ENCODE peak calls at places on chromosome 2, in ten cellular contexts. E, N, D, J, K, T, A, Z, L and O are unnamed samples.

GRCh38 chr2:64383016-64383588 is 70.9 kb upstream of the LGALSL start:
- DNase-seq in A (no peak), E (no peak), D (no peak), Z (no peak), N (no peak), L (no peak), K (peak; percentile 73), T (no peak), J (no peak), O (no peak)

GRCh38 chr2:28052691-28053090 is 162.2 kb downstream of the BABAM2 start:
- DNase-seq in D (no peak), E (peak; percentile 60), Z (no peak), A (no peak), J (no peak), T (no peak), K (no peak), L (peak; percentile 32), N (no peak), O (no peak)

GRCh38 chr2:56357655-56358295 is 174.0 kb downstream of the CCDC85A start:
- DNase-seq in T (no peak), D (no peak), J (no peak), A (no peak), E (no peak), L (peak; percentile 4), K (no peak), Z (no peak), N (no peak), O (peak; percentile 26)

GRCh38 chr2:54557211-54557600 is 101.1 kb downstream of the SPTBN1 start:
- DNase-seq in N (peak; percentile 65), K (no peak), E (no peak), T (no peak), Z (no peak), D (no peak), J (no peak), L (no peak), A (no peak), O (no peak)

GRCh38 chr2:18500333-18500732 is 60.1 kb downstream of the RDH14 start:
- DNase-seq in L (peak; percentile 89), A (no peak), T (no peak), Z (no peak), J (no peak), K (no peak), N (no peak), E (peak; percentile 90), D (no peak), O (peak; percentile 93)

GRCh38 chr2:28271231-28271913 is 121.3 kb upstream of the FOSL2 start:
- DNase-seq in E (no peak), Z (no peak), N (no peak), A (no peak), L (no peak), D (no peak), J (no peak), K (no peak), T (no peak), O (no peak)

GRCh38 chr2:144983107-144983506 is 463.2 kb upstream of the ZEB2 start:
- DNase-seq in Z (no peak), A (no peak), J (no peak), T (no peak), L (no peak), D (no peak), K (no peak), E (no peak), N (no peak), O (no peak)

GRCh38 chr2:109582928-109583895 is 30.6 kb downstream of the SEPTIN10 start:
- DNase-seq in N (no peak), J (no peak), D (no peak), A (no peak), K (no peak), T (no peak), Z (no peak), L (peak; percentile 3), E (peak; percentile 53), O (no peak)

GRCh38 chr2:216477283-216478035 is 21.2 kb upstream of the RPL37A start:
- DNase-seq in A (no peak), L (peak; percentile 16), D (no peak), J (no peak), N (no peak), E (no peak), K (no peak), T (no peak), Z (no peak), O (no peak)

GRCh38 chr2:121886059-121886458 is 130.6 kb downstream of the TSN start:
- DNase-seq in E (no peak), T (no peak), N (no peak), A (no peak), K (no peak), Z (no peak), L (no peak), D (no peak), J (no peak), O (no peak)
- H3K4me3 ChIP-seq in E (no peak overlapping the region), T (no peak overlapping the region), N (no peak overlapping the region), A (no peak overlapping the region), K (no peak overlapping the region), Z (no peak overlapping the region), L (no peak overlapping the region), D (no peak overlapping the region), J (no peak overlapping the region), O (no peak overlapping the region)

DNA sequence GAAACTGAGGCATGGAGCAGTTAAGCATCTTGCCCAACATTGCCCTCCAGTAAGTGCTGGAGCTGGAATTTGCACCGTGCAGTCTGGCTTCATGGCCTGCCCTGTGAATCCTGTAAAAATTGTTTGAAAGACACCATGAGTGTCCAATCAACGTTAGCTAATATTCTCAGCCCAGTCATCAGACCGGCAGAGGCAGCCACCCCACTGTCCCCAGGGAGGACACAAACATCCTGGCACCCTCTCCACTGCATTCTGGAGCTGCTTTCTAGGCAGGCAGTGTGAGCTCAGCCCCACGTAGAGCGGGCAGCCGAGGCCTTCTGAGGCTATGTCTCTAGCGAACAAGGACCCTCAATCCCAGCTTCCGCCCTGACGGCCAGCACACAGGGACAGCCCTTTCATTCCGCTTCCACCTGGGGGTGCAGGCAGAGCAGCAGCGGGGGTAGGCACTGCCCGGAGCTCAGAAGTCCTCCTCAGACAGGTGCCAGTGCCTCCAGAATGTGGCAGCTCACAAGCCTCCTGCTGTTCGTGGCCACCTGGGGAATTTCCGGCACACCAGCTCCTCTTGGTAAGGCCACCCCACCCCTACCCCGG is 1.3 kb downstream of the PROC start:
- DNase-seq in T (no peak), D (peak; percentile 53), A (no peak), L (no peak), Z (no peak), E (no peak), N (no peak), K (peak; percentile 81), J (no peak), O (no peak)
- H3K4me3 ChIP-seq in T (no peak overlapping the region), D (no peak overlapping the region), A (no peak overlapping the region), L (no peak overlapping the region), Z (no peak overlapping the region), E (no peak overlapping the region), N (no peak overlapping the region), K (no peak overlapping the region), J (no peak overlapping the region), O (no peak overlapping the region)

GRCh38 chr2:150190546-150190945 is 296.9 kb downstream of the RND3 start:
- DNase-seq in N (no peak), E (no peak), D (no peak), K (no peak), L (no peak), J (no peak), A (no peak), Z (no peak), T (no peak), O (no peak)

GRCh38 chr2:150188801-150189200 is 298.7 kb downstream of the RND3 start:
- DNase-seq in E (no peak), Z (no peak), J (no peak), N (no peak), D (no peak), L (no peak), A (no peak), T (no peak), K (no peak), O (no peak)

GRCh38 chr2:150192701-150193100 is 294.8 kb downstream of the RND3 start:
- DNase-seq in E (no peak), L (no peak), Z (no peak), A (no peak), N (no peak), D (no peak), T (no peak), K (no peak), J (no peak), O (no peak)

GRCh38 chr2:150188177-150188576 is 299.3 kb downstream of the RND3 start:
- DNase-seq in L (no peak), T (no peak), A (no peak), E (peak; percentile 25), D (no peak), N (no peak), Z (no peak), J (no peak), K (no peak), O (peak; percentile 45)

DNA sequence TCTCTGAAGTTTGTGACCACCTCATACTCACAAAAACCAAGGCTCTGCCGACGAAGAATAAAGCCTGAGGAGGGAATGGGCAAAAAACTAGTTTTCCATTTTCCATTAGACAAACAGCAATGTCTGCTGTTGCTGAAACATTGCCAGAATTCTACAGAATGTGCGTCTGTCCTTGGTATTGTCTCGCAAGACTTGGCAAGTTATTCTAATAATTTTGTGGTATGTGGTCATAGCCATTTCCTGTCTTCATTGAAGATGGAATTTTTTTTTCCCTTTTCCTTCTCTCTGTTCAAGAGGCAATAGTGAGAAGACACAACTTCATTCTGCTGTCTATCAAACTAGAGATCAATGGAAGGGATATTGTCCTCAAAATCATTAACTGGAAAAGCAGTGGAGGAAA is 296.1 kb downstream of the RND3 start:
- DNase-seq in T (no peak), L (peak; percentile 75), E (peak; percentile 91), N (no peak), Z (no peak), K (no peak), J (no peak), D (no peak), A (no peak), O (peak; percentile 76)
- H3K4me3 ChIP-seq in T (no peak overlapping the region), L (no peak overlapping the region), E (no peak overlapping the region), N (no peak overlapping the region), Z (no peak overlapping the region), K (no peak overlapping the region), J (no peak overlapping the region), D (no peak overlapping the region), A (no peak overlapping the region), O (no peak overlapping the region)

GRCh38 chr2:3184167-3184566 is 193.5 kb downstream of the EIPR1 start:
- DNase-seq in Z (no peak), D (no peak), J (no peak), L (no peak), N (no peak), T (no peak), A (no peak), E (no peak), K (no peak), O (no peak)

GRCh38 chr2:3183766-3184165 is 193.9 kb downstream of the EIPR1 start:
- DNase-seq in Z (no peak), J (no peak), D (no peak), L (no peak), N (no peak), T (no peak), K (no peak), A (no peak), E (no peak), O (no peak)

GRCh38 chr2:3185256-3185655 is 192.4 kb downstream of the EIPR1 start:
- DNase-seq in D (no peak), A (no peak), K (no peak), T (no peak), J (no peak), E (no peak), Z (no peak), N (no peak), L (no peak), O (no peak)

GRCh38 chr2:3181416-3182010 is 196.1 kb downstream of the EIPR1 start:
- DNase-seq in E (no peak), N (no peak), J (no peak), D (no peak), A (no peak), Z (no peak), L (no peak), K (no peak), T (no peak), O (no peak)

GRCh38 chr2:3182848-3183247 is 194.8 kb downstream of the EIPR1 start:
- DNase-seq in K (no peak), D (no peak), E (no peak), N (no peak), L (no peak), Z (no peak), J (no peak), T (no peak), A (no peak), O (no peak)
- H3K4me3 ChIP-seq in K (no peak overlapping the region), D (no peak overlapping the region), E (no peak overlapping the region), N (no peak overlapping the region), L (no peak overlapping the region), Z (no peak overlapping the region), J (no peak overlapping the region), T (no peak overlapping the region), A (no peak overlapping the region), O (no peak overlapping the region)